ENCODE peak calls at places on chromosomes 5 and 9, in five cellular contexts. One of them, this sample, is unnamed.

GRCh38 chr9:33868430-33869000 is 51.6 kb downstream of the UBE2R2 start:
- DNase-seq in H9: no peak
- DNase-seq in H1: no peak
- DNase-seq in mesenchymal stem cell: no peak
- DNase-seq in trophoblast cell: no peak
- DNase-seq in this sample: no peak

GRCh38 chr9:1939926-1940368 is 75.2 kb upstream of the SMARCA2 start:
- DNase-seq in H9: peak; percentile 60
- DNase-seq in H1: no peak
- DNase-seq in mesenchymal stem cell: no peak
- DNase-seq in trophoblast cell: peak; percentile 59
- DNase-seq in this sample: no peak

GRCh38 chr5:131536211-131536826 is 98.7 kb downstream of the RAPGEF6 start:
- DNase-seq in H9: no peak
- DNase-seq in H1: no peak
- DNase-seq in mesenchymal stem cell: peak; percentile 51
- DNase-seq in trophoblast cell: no peak
- DNase-seq in this sample: no peak

GRCh38 chr9:94895668-94896067 is 169.2 kb downstream of the AOPEP start:
- DNase-seq in H9: no peak
- DNase-seq in H1: peak; percentile 13
- DNase-seq in mesenchymal stem cell: no peak
- DNase-seq in trophoblast cell: no peak
- DNase-seq in this sample: no peak

GRCh38 chr5:93425102-93425501 is 155.9 kb downstream of the NR2F1-AS1 start:
- DNase-seq in H9: no peak
- DNase-seq in H1: no peak
- DNase-seq in mesenchymal stem cell: no peak
- DNase-seq in trophoblast cell: no peak
- DNase-seq in this sample: no peak

GRCh38 chr5:102223542-102224444 is 72.3 kb downstream of the SLCO4C1 start:
- DNase-seq in H9: no peak
- DNase-seq in H1: no peak
- DNase-seq in mesenchymal stem cell: peak; percentile 54
- DNase-seq in trophoblast cell: no peak
- DNase-seq in this sample: peak; percentile 32

GRCh38 chr5:67095346-67095871 is 101.2 kb downstream of the CD180 start:
- DNase-seq in H9: no peak
- DNase-seq in H1: no peak
- DNase-seq in mesenchymal stem cell: peak; percentile 88
- DNase-seq in trophoblast cell: no peak
- DNase-seq in this sample: no peak

GRCh38 chr9:121055642-121056143 is 5.6 kb upstream of the C5 start:
- DNase-seq in H9: peak; percentile 80
- DNase-seq in H1: peak; percentile 68
- DNase-seq in mesenchymal stem cell: peak; percentile 16
- DNase-seq in trophoblast cell: no peak
- DNase-seq in this sample: no peak

GRCh38 chr9:33233659-33234335 is 6.2 kb upstream of the SPINK4 start:
- DNase-seq in H9: no peak
- DNase-seq in H1: no peak
- DNase-seq in mesenchymal stem cell: peak; percentile 82
- DNase-seq in trophoblast cell: no peak
- DNase-seq in this sample: no peak

GRCh38 chr5:41670854-41671791 is 160.7 kb upstream of the PLCXD3 start:
- DNase-seq in H9: peak; percentile 34
- DNase-seq in H1: no peak
- DNase-seq in mesenchymal stem cell: no peak
- DNase-seq in trophoblast cell: no peak
- DNase-seq in this sample: no peak

GRCh38 chr5:106454651-106455415 is 1215.9 kb downstream of the EFNA5 start:
- DNase-seq in H9: peak; percentile 52
- DNase-seq in H1: peak; percentile 53
- DNase-seq in mesenchymal stem cell: peak; percentile 47
- DNase-seq in trophoblast cell: no peak
- DNase-seq in this sample: peak; percentile 59

GRCh38 chr9:106575903-106576755 is 286.8 kb upstream of the ZNF462 start:
- DNase-seq in H9: no peak
- DNase-seq in H1: no peak
- DNase-seq in mesenchymal stem cell: no peak
- DNase-seq in trophoblast cell: no peak
- DNase-seq in this sample: peak; percentile 57

GRCh38 chr9:129619787-129620668 is 873 bp downstream of the C9orf50 start:
- DNase-seq in H9: peak; percentile 57
- DNase-seq in H1: peak; percentile 69
- DNase-seq in mesenchymal stem cell: peak; percentile 54
- DNase-seq in trophoblast cell: no peak
- DNase-seq in this sample: no peak

GRCh38 chr9:79812507-79813261 is 240.9 kb downstream of the TLE4 start:
- DNase-seq in H9: no peak
- DNase-seq in H1: no peak
- DNase-seq in mesenchymal stem cell: no peak
- DNase-seq in trophoblast cell: no peak
- DNase-seq in this sample: no peak

GRCh38 chr5:40688127-40688756 is 8.5 kb downstream of the PTGER4 start:
- DNase-seq in H9: peak; percentile 83
- DNase-seq in H1: peak; percentile 86
- DNase-seq in mesenchymal stem cell: peak; percentile 86
- DNase-seq in trophoblast cell: peak; percentile 79
- DNase-seq in this sample: peak; percentile 83

GRCh38 chr9:92294297-92294676 is 790 bp upstream of the IARS1 start:
- DNase-seq in H9: peak; percentile 30
- DNase-seq in H1: no peak
- DNase-seq in mesenchymal stem cell: peak; percentile 13
- DNase-seq in trophoblast cell: peak; percentile 8
- DNase-seq in this sample: no peak

GRCh38 chr5:151258771-151259170 is 5.8 kb downstream of the GM2A start:
- DNase-seq in H9: no peak
- DNase-seq in H1: no peak
- DNase-seq in mesenchymal stem cell: no peak
- DNase-seq in trophoblast cell: no peak
- DNase-seq in this sample: no peak

GRCh38 chr9:74748966-74749365 is 138.8 kb downstream of the TRPM6 start:
- DNase-seq in H9: no peak
- DNase-seq in H1: no peak
- DNase-seq in mesenchymal stem cell: no peak
- DNase-seq in trophoblast cell: no peak
- DNase-seq in this sample: no peak

GRCh38 chr5:131679911-131680310 is 44.9 kb upstream of the RAPGEF6 start:
- DNase-seq in H9: no peak
- DNase-seq in H1: no peak
- DNase-seq in mesenchymal stem cell: peak; percentile 75
- DNase-seq in trophoblast cell: no peak
- DNase-seq in this sample: no peak

GRCh38 chr9:136120119-136120393 is 1.4 kb upstream of the TMEM250 start:
- DNase-seq in H9: no peak
- DNase-seq in H1: no peak
- DNase-seq in mesenchymal stem cell: no peak
- DNase-seq in trophoblast cell: no peak
- DNase-seq in this sample: no peak

GRCh38 chr5:154287136-154287535 is 96.6 kb downstream of the GALNT10 start:
- DNase-seq in H9: peak; percentile 48
- DNase-seq in H1: no peak
- DNase-seq in mesenchymal stem cell: peak; percentile 63
- DNase-seq in trophoblast cell: no peak
- DNase-seq in this sample: no peak

GRCh38 chr5:154284433-154284832 is 93.9 kb downstream of the GALNT10 start:
- DNase-seq in H9: no peak
- DNase-seq in H1: no peak
- DNase-seq in mesenchymal stem cell: no peak
- DNase-seq in trophoblast cell: no peak
- DNase-seq in this sample: no peak

GRCh38 chr5:154285661-154286408 is 95.3 kb downstream of the GALNT10 start:
- DNase-seq in H9: no peak
- DNase-seq in H1: no peak
- DNase-seq in mesenchymal stem cell: peak; percentile 63
- DNase-seq in trophoblast cell: no peak
- DNase-seq in this sample: no peak

GRCh38 chr5:154288145-154288544 is 97.6 kb downstream of the GALNT10 start:
- DNase-seq in H9: no peak
- DNase-seq in H1: no peak
- DNase-seq in mesenchymal stem cell: peak; percentile 50
- DNase-seq in trophoblast cell: no peak
- DNase-seq in this sample: no peak

GRCh38 chr5:154286557-154286956 is 96.0 kb downstream of the GALNT10 start:
- DNase-seq in H9: no peak
- DNase-seq in H1: no peak
- DNase-seq in mesenchymal stem cell: no peak
- DNase-seq in trophoblast cell: no peak
- DNase-seq in this sample: no peak
- H3K23ac ChIP-seq in H9: no peak overlapping the region
- H3K23ac ChIP-seq in H1: no peak overlapping the region
- H3K23ac ChIP-seq in mesenchymal stem cell: no peak overlapping the region
- H3K23ac ChIP-seq in trophoblast cell: no peak overlapping the region
- H3K23ac ChIP-seq in this sample: no peak overlapping the region

GRCh38 chr9:137406876-137407589 is 15.9 kb downstream of the EXD3 start:
- DNase-seq in H9: peak; percentile 80
- DNase-seq in H1: peak; percentile 92
- DNase-seq in mesenchymal stem cell: peak; percentile 74
- DNase-seq in trophoblast cell: peak; percentile 44
- DNase-seq in this sample: peak; percentile 77
- H3K4ac ChIP-seq in H9: no peak overlapping the region
- H3K4ac ChIP-seq in H1: no peak overlapping the region
- H3K4ac ChIP-seq in mesenchymal stem cell: peak overlapping the region; percentile 69
- H3K4ac ChIP-seq in trophoblast cell: no peak overlapping the region
- H3K4ac ChIP-seq in this sample: no peak overlapping the region

GRCh38 chr5:312845-313244 is 8.7 kb upstream of the AHRR start:
- DNase-seq in H9: no peak
- DNase-seq in H1: no peak
- DNase-seq in mesenchymal stem cell: no peak
- DNase-seq in trophoblast cell: no peak
- DNase-seq in this sample: no peak
- H2BK12ac ChIP-seq in H9: no peak overlapping the region
- H2BK12ac ChIP-seq in H1: no peak overlapping the region
- H2BK12ac ChIP-seq in mesenchymal stem cell: no peak overlapping the region
- H2BK12ac ChIP-seq in trophoblast cell: no peak overlapping the region
- H2BK12ac ChIP-seq in this sample: no peak overlapping the region

DNA sequence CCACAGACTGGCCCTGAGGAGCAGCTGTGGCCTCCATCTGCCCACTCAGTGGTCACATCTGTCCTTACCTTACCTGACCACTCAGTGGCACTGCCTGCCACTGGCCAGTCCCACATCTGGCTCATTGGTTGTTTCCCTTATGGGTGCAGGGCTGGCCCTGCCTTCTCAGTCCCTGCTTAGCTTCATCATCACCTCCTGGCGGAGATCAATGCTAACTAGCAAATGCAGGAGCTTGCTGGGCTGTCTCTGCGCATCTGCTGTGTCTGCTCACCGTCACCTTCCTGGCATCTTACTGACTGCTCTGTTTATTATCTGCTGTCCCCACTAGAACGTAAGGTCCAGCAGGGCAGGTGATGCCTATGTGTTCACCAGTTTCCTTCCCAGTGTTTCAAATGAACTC is 356.9 kb downstream of the SEMA5A start:
- DNase-seq in H9: no peak
- DNase-seq in H1: no peak
- DNase-seq in mesenchymal stem cell: peak; percentile 39
- DNase-seq in trophoblast cell: no peak
- DNase-seq in this sample: no peak
- H3K23ac ChIP-seq in H9: no peak overlapping the region
- H3K23ac ChIP-seq in H1: no peak overlapping the region
- H3K23ac ChIP-seq in mesenchymal stem cell: no peak overlapping the region
- H3K23ac ChIP-seq in trophoblast cell: no peak overlapping the region
- H3K23ac ChIP-seq in this sample: no peak overlapping the region

GRCh38 chr5:176646707-176647029 is 616 bp upstream of the TSPAN17 start:
- DNase-seq in H9: no peak
- DNase-seq in H1: no peak
- DNase-seq in mesenchymal stem cell: no peak
- DNase-seq in trophoblast cell: no peak
- DNase-seq in this sample: no peak

GRCh38 chr5:176648467-176649194 is 1.3 kb downstream of the TSPAN17 start:
- DNase-seq in H9: no peak
- DNase-seq in H1: no peak
- DNase-seq in mesenchymal stem cell: no peak
- DNase-seq in trophoblast cell: no peak
- DNase-seq in this sample: no peak

GRCh38 chr5:176646049-176646706 is 1.1 kb upstream of the TSPAN17 start:
- DNase-seq in H9: no peak
- DNase-seq in H1: no peak
- DNase-seq in mesenchymal stem cell: no peak
- DNase-seq in trophoblast cell: peak; percentile 63
- DNase-seq in this sample: no peak

GRCh38 chr5:176647030-176647869 is at the start of gene TSPAN17:
- DNase-seq in H9: peak; percentile 99
- DNase-seq in H1: peak; percentile 100
- DNase-seq in mesenchymal stem cell: peak; percentile 98
- DNase-seq in trophoblast cell: peak; percentile 100
- DNase-seq in this sample: peak; percentile 99

DNA sequence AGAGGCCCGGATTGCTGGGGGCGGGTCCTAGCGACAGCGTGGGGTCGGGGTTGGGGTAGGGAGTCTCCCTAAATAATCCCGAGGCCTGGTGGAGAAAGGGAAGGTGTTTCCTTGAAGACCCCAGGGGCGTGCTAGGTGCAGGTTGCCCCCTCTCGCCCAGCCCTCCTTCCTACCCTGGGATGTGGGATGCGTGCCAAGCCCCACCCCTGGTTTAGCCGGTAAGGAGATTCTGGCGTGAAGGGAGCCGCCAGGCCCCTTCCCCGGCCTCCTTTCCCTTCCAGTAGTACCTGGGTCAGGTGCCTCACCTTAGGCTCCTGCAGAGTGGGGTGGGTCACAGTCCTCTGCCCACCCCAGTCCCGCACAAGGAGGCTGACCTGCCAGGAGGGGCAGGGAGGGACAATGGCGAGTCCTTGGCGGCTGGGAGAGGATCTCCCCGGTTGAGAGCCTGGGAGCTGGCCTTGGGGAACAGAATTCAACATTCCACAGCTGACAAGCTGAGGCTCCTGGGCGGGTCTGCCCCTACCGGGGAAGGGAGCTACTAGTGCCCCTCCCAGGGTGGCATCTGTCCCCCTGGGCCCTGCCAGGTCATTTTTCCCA is 684 bp downstream of the TSPAN17 start:
- DNase-seq in H9: no peak
- DNase-seq in H1: peak; percentile 65
- DNase-seq in mesenchymal stem cell: peak; percentile 29
- DNase-seq in trophoblast cell: no peak
- DNase-seq in this sample: no peak
- H3K4ac ChIP-seq in H9: no peak overlapping the region
- H3K4ac ChIP-seq in H1: no peak overlapping the region
- H3K4ac ChIP-seq in mesenchymal stem cell: peak overlapping the region; percentile 16
- H3K4ac ChIP-seq in trophoblast cell: no peak overlapping the region
- H3K4ac ChIP-seq in this sample: no peak overlapping the region

This sample was measured in neuronal stem cell.